ENCODE peak calls at places on chromosomes 1 and 21, in four cellular contexts. R, Z, M and X are unnamed samples.

GRCh38 chr21:28737671-28738279 is 254.9 kb downstream of the LTN1 start:
- DNase-seq in R (peak; percentile 20), M (no peak), Z (no peak), X (no peak)

GRCh38 chr21:45943630-45944540 is 37.7 kb upstream of the COL6A1 start:
- DNase-seq in Z (no peak), M (no peak), R (peak; percentile 30), X (no peak)

GRCh38 chr1:19606817-19607706 is 37.0 kb upstream of the NBL1 start:
- DNase-seq in Z (no peak), R (peak; percentile 12), M (no peak), X (no peak)

GRCh38 chr1:188137221-188137620 is 1308.5 kb downstream of the PLA2G4A start:
- DNase-seq in R (no peak), Z (no peak), M (no peak), X (no peak)

GRCh38 chr21:39686636-39687035 is 58.3 kb upstream of the IGSF5 start:
- DNase-seq in R (no peak), Z (no peak), M (no peak), X (no peak)

GRCh38 chr1:108513114-108513513 is 46.8 kb upstream of the EEIG2 start:
- DNase-seq in M (no peak), R (no peak), Z (no peak), X (no peak)

GRCh38 chr1:65572701-65573421 is 152.4 kb downstream of the LEPR start:
- DNase-seq in R (no peak), M (no peak), Z (no peak), X (no peak)

GRCh38 chr1:59146651-59147358 is 150.1 kb upstream of the FGGY start:
- DNase-seq in M (peak; percentile 62), Z (peak; percentile 79), R (peak; percentile 62), X (peak; percentile 38)

GRCh38 chr1:183039985-183040447 is 16.8 kb downstream of the LAMC1 start:
- DNase-seq in Z (no peak), M (no peak), R (peak; percentile 86), X (no peak)

GRCh38 chr1:94970783-94971182 is 43.9 kb upstream of the CNN3 start:
- DNase-seq in R (peak; percentile 14), M (no peak), Z (no peak), X (peak; percentile 81)
- H3K4me3 ChIP-seq in R (peak overlapping the region; percentile 25), M (no peak overlapping the region), Z (no peak overlapping the region), X (no peak overlapping the region)

DNA sequence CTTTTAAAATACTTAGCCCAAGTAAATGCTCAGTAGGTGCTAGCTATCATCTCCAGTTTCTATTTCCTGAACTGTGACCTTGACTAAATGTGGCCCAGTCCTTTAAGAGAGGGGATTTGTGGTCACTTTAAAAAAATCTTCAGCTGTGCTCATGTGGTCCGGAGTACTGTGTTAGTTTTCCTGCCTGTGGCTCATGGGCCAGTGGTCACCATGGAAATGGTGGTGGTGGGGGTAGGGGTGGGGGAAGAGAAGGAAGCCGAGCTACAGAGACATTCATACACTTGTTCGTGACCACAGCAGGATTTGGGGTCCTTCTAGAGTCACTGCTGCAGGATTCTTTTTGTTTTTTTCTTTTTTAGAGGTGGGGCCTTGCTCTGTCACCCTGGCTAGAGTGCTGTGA is 25.7 kb downstream of the KIF26B start:
- DNase-seq in Z (no peak), R (no peak), M (no peak), X (no peak)
- H3K4me1 ChIP-seq in Z (no peaks in the 10 kb centered on the region), R (no peaks in the 10 kb centered on the region), M (no peaks in the 10 kb centered on the region), X (peaks cover 16% of the 10 kb centered on the region)

DNA sequence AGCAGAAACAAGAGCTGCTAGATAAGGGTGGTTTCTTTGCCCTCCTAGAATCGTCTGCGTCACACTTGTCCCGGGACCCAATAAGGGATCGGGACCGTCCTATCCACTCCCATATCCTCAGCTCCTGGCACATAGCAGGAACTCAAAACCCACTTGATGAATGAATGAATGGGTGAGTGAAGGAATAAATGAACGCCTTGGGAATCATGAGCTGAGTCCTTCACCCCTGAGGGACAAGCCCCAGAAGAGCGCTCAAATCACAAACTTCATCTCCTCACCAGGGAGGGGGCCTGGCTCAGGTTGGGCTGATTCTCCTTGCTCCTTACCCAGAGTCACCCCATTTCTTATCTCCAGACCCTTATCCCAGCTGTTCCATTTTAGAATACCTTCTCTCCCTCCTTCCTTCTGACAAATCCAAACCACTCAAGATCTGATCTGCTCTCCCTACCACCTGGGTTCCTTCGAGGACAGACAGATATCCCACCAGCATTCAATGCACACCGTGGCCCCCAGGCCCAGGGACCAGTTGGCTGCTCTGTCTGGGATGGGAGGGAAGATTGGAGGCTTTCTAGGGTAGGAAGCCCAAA is 590 bp upstream of the MOB3C start:
- DNase-seq in M (no peak), Z (no peak), R (no peak), X (no peak)
- H3K4me3 ChIP-seq in M (peak overlapping the region; percentile 88), Z (peak overlapping the region; percentile 81), R (peak overlapping the region; percentile 88), X (peak overlapping the region; percentile 51)

GRCh38 chr1:234768171-234768568 is 158.2 kb upstream of the IRF2BP2 start:
- DNase-seq in Z (no peak), R (no peak), M (peak; percentile 15), X (no peak)
- H3K4me1 ChIP-seq in Z (peaks cover 18% of the 10 kb centered on the region), R (peaks cover 14% of the 10 kb centered on the region), M (peaks cover 11% of the 10 kb centered on the region), X (peaks cover 13% of the 10 kb centered on the region)

GRCh38 chr1:156439036-156439435 is 61.5 kb downstream of the MEF2D start:
- DNase-seq in Z (no peak), R (no peak), M (no peak), X (no peak)

GRCh38 chr1:156437465-156437864 is 63.1 kb downstream of the MEF2D start:
- DNase-seq in R (no peak), M (no peak), Z (no peak), X (no peak)

GRCh38 chr1:156438278-156438987 is 62.1 kb downstream of the MEF2D start:
- DNase-seq in R (peak; percentile 35), Z (no peak), M (no peak), X (no peak)

GRCh38 chr1:156440689-156441437 is 59.7 kb downstream of the MEF2D start:
- DNase-seq in Z (no peak), M (no peak), R (no peak), X (no peak)

GRCh38 chr1:156439771-156440183 is 60.8 kb downstream of the MEF2D start:
- DNase-seq in R (no peak), M (no peak), Z (no peak), X (peak; percentile 90)
- H3K4me3 ChIP-seq in R (no peak overlapping the region), M (no peak overlapping the region), Z (no peak overlapping the region), X (no peak overlapping the region)

GRCh38 chr1:210361665-210362064 is 33.0 kb downstream of the HHAT start:
- DNase-seq in M (no peak), R (no peak), Z (no peak), X (no peak)
- H3K4me1 ChIP-seq in M (peaks cover 14% of the 10 kb centered on the region), R (no peaks in the 10 kb centered on the region), Z (no peaks in the 10 kb centered on the region), X (peaks cover 6% of the 10 kb centered on the region)

DNA sequence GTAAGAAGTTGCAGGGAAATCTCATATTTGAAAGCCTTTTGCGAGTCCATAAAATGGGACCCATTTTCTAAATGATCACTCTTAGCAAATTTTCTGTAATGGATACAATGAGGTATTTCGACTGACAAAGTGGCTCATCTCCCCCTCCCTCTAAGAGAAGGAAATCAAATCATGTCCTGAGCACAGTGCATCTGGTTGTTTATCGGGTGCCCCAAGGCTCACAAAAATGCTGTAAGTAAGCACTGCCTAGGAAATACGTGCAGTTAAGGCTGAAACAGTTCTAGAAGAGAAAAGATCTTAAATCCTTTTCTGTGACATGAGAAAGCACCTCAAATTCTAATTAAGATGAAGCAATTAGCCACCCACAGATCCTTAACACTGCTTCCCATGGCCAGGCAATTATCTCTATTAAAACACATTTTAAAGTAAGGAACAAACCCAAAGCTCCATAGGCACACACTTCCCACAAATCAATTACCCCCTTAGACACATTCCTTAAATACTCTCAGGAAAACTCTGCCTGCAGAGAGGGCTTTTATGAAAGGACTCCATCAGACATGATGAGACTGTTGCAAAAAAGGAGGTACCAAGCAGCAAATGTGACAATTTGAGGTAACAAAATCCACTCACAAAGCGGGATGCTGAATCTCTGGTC is 216.3 kb downstream of the KCNH1 start:
- DNase-seq in M (no peak), R (no peak), Z (no peak), X (no peak)
- H3K4me3 ChIP-seq in M (no peak overlapping the region), R (no peak overlapping the region), Z (no peak overlapping the region), X (no peak overlapping the region)